ENCODE peak calls at places on chromosomes 6 and 20, in eight cellular contexts. L is pancreas; M is CD4-positive, CD25-positive, alpha-beta regulatory T cell; R is EH; Y is H54; P is RWPE1; G is GM12865; U is activated CD4-positive, alpha-beta T cell treated with anti-CD3 and anti-CD28 coated beads, Interleukin-2, amount 50 U/mL, for 24 hours. K is an unnamed sample.

GRCh38 chr6:139540276-139540675 is 165.8 kb upstream of the CITED2 start:
- DNase-seq in R (peak; percentile 78), Y (no peak), L (no peak), G (peak; percentile 73), M (no peak), U (peak; percentile 4), P (no peak), K (no peak)

GRCh38 chr20:45630366-45630765 is 718 bp downstream of the WFDC9 start:
- DNase-seq in L (no peak), R (peak; percentile 3), Y (no peak), P (no peak), M (no peak), U (no peak), G (no peak), K (no peak)

GRCh38 chr6:150637266-150637665 is 37.6 kb downstream of the PLEKHG1 start:
- DNase-seq in U (no peak), P (no peak), M (no peak), L (no peak), Y (no peak), G (no peak), R (no peak), K (no peak)

GRCh38 chr20:23445596-23446217 is 6.2 kb downstream of the CSTL1 start:
- DNase-seq in Y (peak; percentile 67), U (no peak), L (no peak), R (peak; percentile 94), P (peak; percentile 48), M (no peak), G (no peak), K (no peak)

GRCh38 chr6:20891161-20891560 is 356.9 kb downstream of the CDKAL1 start:
- DNase-seq in G (no peak), M (no peak), R (no peak), U (no peak), P (no peak), L (no peak), Y (no peak), K (no peak)

GRCh38 chr20:57439432-57439831 is 48.2 kb downstream of the RBM38 start:
- DNase-seq in U (no peak), P (no peak), G (no peak), R (no peak), Y (peak; percentile 60), L (peak; percentile 97), M (no peak), K (no peak)

GRCh38 chr6:151627689-151628444 is 134.1 kb downstream of the CCDC170 start:
- DNase-seq in P (peak; percentile 88), G (peak; percentile 39), Y (no peak), L (no peak), U (no peak), M (no peak), R (no peak), K (no peak)

GRCh38 chr20:10863337-10864060 is 189.7 kb upstream of the JAG1 start:
- DNase-seq in L (peak; percentile 29), R (peak; percentile 81), P (peak; percentile 38), G (no peak), Y (peak; percentile 16), M (no peak), U (no peak), K (no peak)

GRCh38 chr6:136465766-136466303 is 84.4 kb downstream of the MAP7 start:
- DNase-seq in Y (no peak), R (no peak), M (no peak), L (no peak), P (no peak), G (no peak), U (no peak), K (no peak)

GRCh38 chr20:41951615-41952014 is 333.4 kb upstream of the CHD6 start:
- DNase-seq in L (no peak), U (no peak), G (no peak), M (no peak), Y (no peak), P (no peak), R (no peak), K (no peak)

GRCh38 chr20:52991783-52992182 is 19.6 kb downstream of the TSHZ2 start:
- DNase-seq in U (no peak), Y (no peak), G (no peak), L (no peak), R (no peak), P (no peak), M (no peak), K (no peak)

GRCh38 chr6:163457637-163458561 is 43.4 kb downstream of the QKI start:
- DNase-seq in U (no peak), P (peak; percentile 77), G (peak; percentile 44), R (peak; percentile 96), Y (peak; percentile 5), L (no peak), M (no peak), K (no peak)

GRCh38 chr6:41374618-41375590 is 39.5 kb downstream of the NCR2 start:
- DNase-seq in L (no peak), Y (no peak), M (no peak), R (no peak), P (no peak), U (no peak), G (no peak), K (peak; percentile 65)

GRCh38 chr6:98924647-98925046 is 23.1 kb downstream of the FBXL4 start:
- DNase-seq in L (peak; percentile 61), G (no peak), U (no peak), P (no peak), Y (no peak), R (no peak), M (no peak), K (no peak)

GRCh38 chr6:97305676-97306075 is 22.7 kb upstream of the MMS22L start:
- DNase-seq in G (no peak), Y (no peak), M (no peak), P (no peak), R (no peak), U (no peak), L (no peak), K (no peak)

K was measured in H1.